ENCODE peak calls at places on chromosome 12, in seven cellular contexts. Y is upper lobe of right lung, G is cardiac muscle cell, Q is psoas muscle, C is neural progenitor cell, A is Calu3, U is tibial artery. W is an unnamed sample.
A peak's percentile ranks its signal among the peaks of the same experiment; 100 is the strongest.

GRCh38 chr12:113808095-113808951 is 157.8 kb downstream of the RBM19 start:
- DNase-seq in Y (no peak), G (peak; percentile 22), Q (peak; percentile 17), C (no peak), A (no peak), U (no peak), W (no peak)

GRCh38 chr12:119687344-119687865 is 19.5 kb downstream of the PRKAB1 start:
- DNase-seq in Y (no peak), G (no peak), Q (no peak), C (no peak), A (no peak), U (no peak), W (no peak)

GRCh38 chr12:18859400-18859799 is 121.5 kb downstream of the CAPZA3 start:
- DNase-seq in Y (no peak), G (no peak), Q (no peak), C (no peak), A (no peak), U (no peak), W (no peak)

GRCh38 chr12:59808317-59808910 is 212.6 kb downstream of the SLC16A7 start:
- DNase-seq in Y (no peak), G (peak; percentile 56), Q (no peak), C (peak; percentile 53), A (no peak), U (no peak), W (no peak)

GRCh38 chr12:42946776-42947435 is 357.4 kb upstream of the PRICKLE1 start:
- DNase-seq in Y (no peak), G (no peak), Q (no peak), C (no peak), A (no peak), U (no peak), W (no peak)

GRCh38 chr12:123643911-123644310 is 10.3 kb downstream of the GTF2H3 start:
- DNase-seq in Y (no peak), G (no peak), Q (no peak), C (no peak), A (no peak), U (no peak), W (no peak)

GRCh38 chr12:113030875-113031525 is 25.5 kb upstream of the DTX1 start:
- DNase-seq in Y (no peak), G (peak; percentile 63), Q (no peak), C (peak; percentile 85), A (peak; percentile 43), U (no peak), W (no peak)

GRCh38 chr12:10140001-10140400 is 10.0 kb upstream of the CLEC7A start:
- DNase-seq in Y (no peak), G (peak; percentile 45), Q (no peak), C (peak; percentile 64), A (peak; percentile 54), U (no peak), W (no peak)

GRCh38 chr12:107684990-107685359 is 624 bp upstream of the PWP1 start:
- DNase-seq in Y (no peak), G (no peak), Q (no peak), C (peak; percentile 36), A (peak; percentile 22), U (no peak), W (no peak)

GRCh38 chr12:121839106-121839992 is 19.3 kb downstream of the HPD start:
- DNase-seq in Y (peak; percentile 100), G (peak; percentile 99), Q (peak; percentile 100), C (peak; percentile 100), A (peak; percentile 100), U (peak; percentile 100), W (peak; percentile 100)
- TF ChIP-seq CTCF in Y (peak; percentile 59), G (peak; percentile 38), Q (peak; percentile 44), C (peak; percentile 43), A (no peak), U (peak; percentile 45), W (peak; percentile 48)

GRCh38 chr12:26112703-26113147 is 12.1 kb downstream of the BHLHE41 start:
- DNase-seq in Y (no peak), G (no peak), Q (no peak), C (peak; percentile 64), A (no peak), U (no peak), W (no peak)

GRCh38 chr12:26114720-26115406 is 10.0 kb downstream of the BHLHE41 start:
- DNase-seq in Y (no peak), G (no peak), Q (no peak), C (no peak), A (no peak), U (no peak), W (no peak)

GRCh38 chr12:26113194-26113654 is 11.6 kb downstream of the BHLHE41 start:
- DNase-seq in Y (no peak), G (no peak), Q (no peak), C (peak; percentile 41), A (no peak), U (peak; percentile 69), W (no peak)

GRCh38 chr12:26112232-26112631 is 12.6 kb downstream of the BHLHE41 start:
- DNase-seq in Y (no peak), G (no peak), Q (no peak), C (no peak), A (no peak), U (no peak), W (no peak)

DNA sequence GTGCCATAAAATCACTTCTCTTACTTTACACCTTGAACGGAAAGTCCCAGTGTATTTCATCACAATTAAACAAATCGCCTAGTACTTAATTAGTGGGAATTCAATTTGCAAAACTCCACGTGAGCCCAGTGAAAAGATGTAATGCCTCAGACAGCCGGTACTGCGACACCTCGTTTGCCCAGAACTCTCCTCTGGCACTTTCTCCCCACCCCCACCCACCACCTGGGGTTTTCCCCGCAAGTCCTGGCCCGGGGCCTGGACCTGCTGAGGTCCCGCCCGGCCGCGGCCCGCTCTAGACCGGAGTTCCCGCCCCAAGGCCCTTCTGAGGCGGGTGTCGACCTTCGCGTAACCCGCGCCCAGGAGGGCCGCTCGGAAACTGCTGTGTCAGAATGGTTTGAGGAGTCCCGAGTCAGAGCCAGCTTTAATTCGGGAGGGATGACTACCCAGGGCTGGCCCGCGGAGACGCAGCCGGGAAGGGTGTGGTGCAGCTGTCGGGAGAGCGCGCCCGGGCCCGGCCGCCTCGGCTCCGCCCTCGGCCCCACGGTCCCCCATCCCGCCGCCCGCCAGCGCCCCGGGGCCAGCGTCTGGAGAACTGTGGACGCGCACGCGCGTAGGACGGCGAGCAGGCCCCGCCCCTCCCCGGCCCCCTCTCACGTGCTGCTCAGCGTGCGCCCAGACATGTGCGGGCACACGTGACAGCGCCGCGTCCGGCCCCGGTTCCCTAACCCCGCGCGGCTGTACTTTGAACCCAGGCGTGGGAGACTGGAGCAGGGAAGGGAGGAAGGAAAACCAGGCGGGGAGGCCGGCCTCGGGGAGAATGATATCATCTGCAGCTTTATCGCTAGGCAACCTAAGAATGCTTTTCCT is 10.8 kb downstream of the BHLHE41 start:
- DNase-seq in Y (peak; percentile 97), G (peak; percentile 81), Q (peak; percentile 98), C (peak; percentile 89), A (peak; percentile 91), U (peak; percentile 98), W (peak; percentile 96)
- TF ChIP-seq CTCF in Y (peak; percentile 33), G (peak; percentile 24), Q (peak; percentile 31), C (peak; percentile 26), A (peak; percentile 23), U (peak; percentile 34), W (no peak)

GRCh38 chr12:99024191-99024590 is 379.1 kb downstream of the APAF1 start:
- DNase-seq in Y (no peak), G (no peak), Q (no peak), C (no peak), A (no peak), U (no peak), W (no peak)
- TF ChIP-seq CTCF in Y (no peak), G (no peak), Q (no peak), C (no peak), A (no peak), U (no peak), W (no peak)

DNA sequence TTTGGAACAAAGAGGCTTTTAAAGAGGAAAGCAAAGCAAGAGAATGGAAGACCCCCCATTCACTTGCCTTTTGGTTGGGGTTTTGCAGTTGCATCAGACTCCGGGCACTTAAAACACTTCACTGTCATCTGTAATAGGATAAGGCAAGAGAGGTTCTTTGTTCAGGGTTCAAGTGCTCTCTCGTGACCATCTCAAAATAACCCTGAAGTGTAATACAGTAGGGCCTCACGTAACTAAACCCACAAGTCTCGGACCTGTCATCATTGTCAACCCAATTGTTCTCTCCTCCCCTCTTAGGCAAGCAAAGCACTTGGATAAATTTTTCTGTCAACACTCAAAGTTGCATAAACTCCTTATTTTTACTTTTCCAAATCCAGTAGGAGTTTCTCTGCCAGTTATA is 26.9 kb upstream of the MYBPC1 start:
- DNase-seq in Y (no peak), G (peak; percentile 88), Q (no peak), C (no peak), A (no peak), U (no peak), W (no peak)
- TF ChIP-seq CTCF in Y (no peak), G (no peak), Q (no peak), C (no peak), A (no peak), U (no peak), W (no peak)

GRCh38 chr12:38544357-38545066 is 227.9 kb downstream of the ALG10B start:
- DNase-seq in Y (no peak), G (no peak), Q (no peak), C (peak; percentile 68), A (no peak), U (no peak), W (no peak)
- TF ChIP-seq CTCF in Y (no peak), G (no peak), Q (no peak), C (peak; percentile 61), A (no peak), U (no peak), W (no peak)

GRCh38 chr12:29644536-29645162 is 139.1 kb downstream of the TMTC1 start:
- DNase-seq in Y (no peak), G (no peak), Q (no peak), C (no peak), A (no peak), U (no peak), W (no peak)

GRCh38 chr12:29639893-29640495 is 142.5 kb upstream of the OVCH1 start:
- DNase-seq in Y (no peak), G (no peak), Q (no peak), C (no peak), A (no peak), U (no peak), W (peak; percentile 32)

GRCh38 chr12:29638528-29638927 is 141.0 kb upstream of the OVCH1 start:
- DNase-seq in Y (no peak), G (no peak), Q (no peak), C (no peak), A (no peak), U (no peak), W (no peak)

GRCh38 chr12:29640589-29641345 is 143.0 kb downstream of the TMTC1 start:
- DNase-seq in Y (no peak), G (no peak), Q (no peak), C (peak; percentile 57), A (no peak), U (peak; percentile 74), W (peak; percentile 45)
- TF ChIP-seq CTCF in Y (no peak), G (peak; percentile 55), Q (no peak), C (no peak), A (no peak), U (peak; percentile 38), W (no peak)

DNA sequence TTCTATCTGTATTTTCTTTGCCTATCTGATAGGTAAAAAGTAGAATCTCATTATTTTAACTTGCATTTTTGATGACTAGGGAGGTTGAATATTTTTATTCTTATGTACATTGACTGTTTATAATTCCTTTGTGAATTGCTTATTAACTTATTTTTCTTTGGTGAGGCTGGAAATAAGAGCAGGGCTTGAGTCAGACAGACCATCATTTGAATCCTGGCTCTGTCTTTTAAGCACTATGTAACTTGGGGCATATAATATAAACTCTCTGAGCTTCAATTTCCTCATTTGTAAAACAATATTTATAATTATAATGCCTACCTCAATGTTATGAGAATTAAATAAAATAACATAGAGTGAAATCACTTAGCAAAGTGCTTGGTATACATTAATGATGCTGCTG is 108.9 kb downstream of the MSRB3 start:
- DNase-seq in Y (no peak), G (no peak), Q (no peak), C (no peak), A (no peak), U (no peak), W (no peak)
- TF ChIP-seq CTCF in Y (no peak), G (no peak), Q (no peak), C (no peak), A (no peak), U (no peak), W (no peak)

W was measured in heart left ventricle.